ENCODE peak calls at places on chromosomes 3 and 15, in five cellular contexts. One of them, this sample, is unnamed.

GRCh38 chr15:78842519-78842918 is 30.2 kb upstream of the MORF4L1 start:
- DNase-seq in ovary: no peak
- DNase-seq in CD8-positive, alpha-beta T cell: no peak
- DNase-seq in K562: peak; percentile 1
- DNase-seq in thoracic aorta: no peak
- DNase-seq in this sample: no peak

GRCh38 chr3:192651854-192652510 is 75.4 kb downstream of the FGF12 start:
- DNase-seq in ovary: no peak
- DNase-seq in K562: no peak
- DNase-seq in thoracic aorta: no peak
- DNase-seq in CD8-positive, alpha-beta T cell: no peak
- DNase-seq in this sample: no peak

GRCh38 chr3:19972056-19972455 is 25.2 kb downstream of the RAB5A start:
- DNase-seq in thoracic aorta: no peak
- DNase-seq in ovary: no peak
- DNase-seq in CD8-positive, alpha-beta T cell: no peak
- DNase-seq in K562: no peak
- DNase-seq in this sample: no peak

GRCh38 chr15:42456971-42457370 is 34.0 kb downstream of the ZNF106 start:
- DNase-seq in CD8-positive, alpha-beta T cell: no peak
- DNase-seq in ovary: no peak
- DNase-seq in K562: no peak
- DNase-seq in thoracic aorta: no peak
- DNase-seq in this sample: no peak

GRCh38 chr3:146326875-146327543 is 76.1 kb upstream of the PLSCR4 start:
- DNase-seq in K562: no peak
- DNase-seq in thoracic aorta: no peak
- DNase-seq in CD8-positive, alpha-beta T cell: no peak
- DNase-seq in ovary: peak; percentile 50
- DNase-seq in this sample: peak; percentile 59

GRCh38 chr3:115099115-115099884 is 47.8 kb downstream of the ZBTB20 start:
- DNase-seq in CD8-positive, alpha-beta T cell: no peak
- DNase-seq in ovary: no peak
- DNase-seq in K562: no peak
- DNase-seq in thoracic aorta: no peak
- DNase-seq in this sample: no peak

GRCh38 chr3:57755368-57756021 is 614 bp upstream of the SLMAP start:
- DNase-seq in thoracic aorta: no peak
- DNase-seq in CD8-positive, alpha-beta T cell: no peak
- DNase-seq in K562: peak; percentile 52
- DNase-seq in ovary: no peak
- DNase-seq in this sample: peak; percentile 22

GRCh38 chr3:63864008-63864871 is 573 bp downstream of the ATXN7 start:
- DNase-seq in thoracic aorta: no peak
- DNase-seq in ovary: peak; percentile 70
- DNase-seq in K562: peak; percentile 71
- DNase-seq in CD8-positive, alpha-beta T cell: peak; percentile 59
- DNase-seq in this sample: peak; percentile 49

GRCh38 chr3:194272221-194272620 is 78.9 kb downstream of the CPN2 start:
- DNase-seq in ovary: no peak
- DNase-seq in CD8-positive, alpha-beta T cell: no peak
- DNase-seq in K562: no peak
- DNase-seq in thoracic aorta: no peak
- DNase-seq in this sample: no peak

GRCh38 chr3:36707623-36708409 is 56.5 kb downstream of the DCLK3 start:
- DNase-seq in CD8-positive, alpha-beta T cell: no peak
- DNase-seq in ovary: no peak
- DNase-seq in thoracic aorta: no peak
- DNase-seq in K562: peak; percentile 63
- DNase-seq in this sample: peak; percentile 48

GRCh38 chr3:105829229-105829628 is 39.6 kb downstream of the CBLB start:
- DNase-seq in CD8-positive, alpha-beta T cell: peak; percentile 21
- DNase-seq in thoracic aorta: no peak
- DNase-seq in K562: no peak
- DNase-seq in ovary: no peak
- DNase-seq in this sample: no peak

GRCh38 chr3:43181202-43181910 is 75.5 kb upstream of the POMGNT2 start:
- DNase-seq in CD8-positive, alpha-beta T cell: peak; percentile 47
- DNase-seq in K562: no peak
- DNase-seq in ovary: no peak
- DNase-seq in thoracic aorta: no peak
- DNase-seq in this sample: no peak

GRCh38 chr15:64847448-64847847 is 5.7 kb downstream of the PLEKHO2 start:
- DNase-seq in ovary: no peak
- DNase-seq in CD8-positive, alpha-beta T cell: no peak
- DNase-seq in thoracic aorta: no peak
- DNase-seq in K562: no peak
- DNase-seq in this sample: no peak

GRCh38 chr3:72446406-72447058 is 401.7 kb downstream of the SHQ1 start:
- DNase-seq in K562: no peak
- DNase-seq in ovary: no peak
- DNase-seq in CD8-positive, alpha-beta T cell: peak; percentile 25
- DNase-seq in thoracic aorta: no peak
- DNase-seq in this sample: no peak

GRCh38 chr3:194730369-194730768 is 44.7 kb downstream of the FAM43A start:
- DNase-seq in ovary: no peak
- DNase-seq in K562: no peak
- DNase-seq in thoracic aorta: no peak
- DNase-seq in CD8-positive, alpha-beta T cell: no peak
- DNase-seq in this sample: no peak

GRCh38 chr15:51726302-51727073 is 11.0 kb downstream of the LYSMD2 start:
- DNase-seq in thoracic aorta: no peak
- DNase-seq in CD8-positive, alpha-beta T cell: peak; percentile 37
- DNase-seq in K562: peak; percentile 82
- DNase-seq in ovary: peak; percentile 44
- DNase-seq in this sample: peak; percentile 86

GRCh38 chr15:57769266-57769665 is 62.8 kb downstream of the POLR2M start:
- DNase-seq in ovary: no peak
- DNase-seq in CD8-positive, alpha-beta T cell: no peak
- DNase-seq in K562: no peak
- DNase-seq in thoracic aorta: peak; percentile 7
- DNase-seq in this sample: peak; percentile 73

GRCh38 chr3:165254812-165255211 is 58.6 kb upstream of the SLITRK3 start:
- DNase-seq in K562: no peak
- DNase-seq in CD8-positive, alpha-beta T cell: no peak
- DNase-seq in ovary: no peak
- DNase-seq in thoracic aorta: no peak
- DNase-seq in this sample: peak; percentile 6

GRCh38 chr15:40845511-40846284 is 1.9 kb downstream of the SPINT1 start:
- DNase-seq in K562: no peak
- DNase-seq in ovary: no peak
- DNase-seq in thoracic aorta: no peak
- DNase-seq in CD8-positive, alpha-beta T cell: no peak
- DNase-seq in this sample: no peak

GRCh38 chr3:72337480-72337855 is 510.8 kb downstream of the SHQ1 start:
- DNase-seq in K562: no peak
- DNase-seq in CD8-positive, alpha-beta T cell: no peak
- DNase-seq in ovary: no peak
- DNase-seq in thoracic aorta: no peak
- DNase-seq in this sample: no peak

GRCh38 chr3:52532517-52532837 is 1.2 kb downstream of the NT5DC2 start:
- DNase-seq in ovary: peak; percentile 55
- DNase-seq in thoracic aorta: no peak
- DNase-seq in K562: peak; percentile 46
- DNase-seq in CD8-positive, alpha-beta T cell: peak; percentile 41
- DNase-seq in this sample: no peak

GRCh38 chr15:35980719-35981118 is 434.8 kb upstream of the DPH6 start:
- DNase-seq in thoracic aorta: no peak
- DNase-seq in ovary: no peak
- DNase-seq in K562: no peak
- DNase-seq in CD8-positive, alpha-beta T cell: no peak
- DNase-seq in this sample: no peak

GRCh38 chr3:4394048-4394447 is 73.0 kb downstream of the SUMF1 start:
- DNase-seq in CD8-positive, alpha-beta T cell: peak; percentile 5
- DNase-seq in ovary: no peak
- DNase-seq in thoracic aorta: no peak
- DNase-seq in K562: no peak
- DNase-seq in this sample: no peak

GRCh38 chr15:77659350-77660321 is 26.9 kb upstream of the LINGO1 start:
- DNase-seq in CD8-positive, alpha-beta T cell: no peak
- DNase-seq in K562: peak; percentile 95
- DNase-seq in thoracic aorta: no peak
- DNase-seq in ovary: peak; percentile 67
- DNase-seq in this sample: peak; percentile 75

GRCh38 chr3:17304969-17305368 is 420.2 kb downstream of the PLCL2 start:
- DNase-seq in K562: no peak
- DNase-seq in ovary: no peak
- DNase-seq in CD8-positive, alpha-beta T cell: no peak
- DNase-seq in thoracic aorta: no peak
- DNase-seq in this sample: no peak
- H3K27me3 ChIP-seq in K562: no peaks in the 10 kb centered on the region
- H3K27me3 ChIP-seq in ovary: no peaks in the 10 kb centered on the region
- H3K27me3 ChIP-seq in CD8-positive, alpha-beta T cell: no peaks in the 10 kb centered on the region
- H3K27me3 ChIP-seq in thoracic aorta: no peaks in the 10 kb centered on the region
- H3K27me3 ChIP-seq in this sample: no peaks in the 10 kb centered on the region

DNA sequence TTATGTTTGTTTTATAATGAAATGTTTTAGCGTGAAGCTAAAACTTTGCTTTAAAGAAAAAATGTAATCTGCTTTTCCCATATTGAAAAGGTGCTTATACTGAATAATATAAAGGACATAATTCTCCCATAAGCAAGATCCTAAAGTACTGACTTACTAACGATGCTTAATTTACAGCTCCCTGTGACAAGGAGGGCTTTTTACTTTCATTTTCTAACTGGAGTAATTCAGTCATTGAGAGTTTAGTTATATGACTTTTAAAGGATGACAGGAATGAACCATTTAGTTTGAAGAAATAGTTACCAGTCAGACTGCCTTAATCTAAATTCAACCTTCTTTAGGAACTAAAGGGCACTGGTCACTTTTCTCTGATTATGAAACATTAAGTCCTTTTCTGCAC is 19.3 kb upstream of the ZPLD1 start:
- DNase-seq in CD8-positive, alpha-beta T cell: no peak
- DNase-seq in K562: no peak
- DNase-seq in thoracic aorta: no peak
- DNase-seq in ovary: no peak
- DNase-seq in this sample: no peak
- H3K4me3 ChIP-seq in CD8-positive, alpha-beta T cell: no peak overlapping the region
- H3K4me3 ChIP-seq in K562: no peak overlapping the region
- H3K4me3 ChIP-seq in thoracic aorta: peak overlapping the region; percentile 55
- H3K4me3 ChIP-seq in ovary: peak overlapping the region; percentile 2
- H3K4me3 ChIP-seq in this sample: peak overlapping the region; percentile 28

GRCh38 chr3:147383617-147384016 is 22.7 kb downstream of the ZIC4 start:
- DNase-seq in thoracic aorta: no peak
- DNase-seq in ovary: no peak
- DNase-seq in CD8-positive, alpha-beta T cell: no peak
- DNase-seq in K562: no peak
- DNase-seq in this sample: no peak

GRCh38 chr3:147381610-147382009 is 24.7 kb downstream of the ZIC4 start:
- DNase-seq in thoracic aorta: no peak
- DNase-seq in CD8-positive, alpha-beta T cell: no peak
- DNase-seq in K562: no peak
- DNase-seq in ovary: no peak
- DNase-seq in this sample: no peak

GRCh38 chr3:147387550-147388394 is 18.6 kb downstream of the ZIC4 start:
- DNase-seq in K562: no peak
- DNase-seq in CD8-positive, alpha-beta T cell: no peak
- DNase-seq in thoracic aorta: no peak
- DNase-seq in ovary: no peak
- DNase-seq in this sample: no peak

GRCh38 chr3:147385059-147386012 is 21.0 kb downstream of the ZIC4 start:
- DNase-seq in thoracic aorta: no peak
- DNase-seq in CD8-positive, alpha-beta T cell: no peak
- DNase-seq in ovary: no peak
- DNase-seq in K562: no peak
- DNase-seq in this sample: no peak

DNA sequence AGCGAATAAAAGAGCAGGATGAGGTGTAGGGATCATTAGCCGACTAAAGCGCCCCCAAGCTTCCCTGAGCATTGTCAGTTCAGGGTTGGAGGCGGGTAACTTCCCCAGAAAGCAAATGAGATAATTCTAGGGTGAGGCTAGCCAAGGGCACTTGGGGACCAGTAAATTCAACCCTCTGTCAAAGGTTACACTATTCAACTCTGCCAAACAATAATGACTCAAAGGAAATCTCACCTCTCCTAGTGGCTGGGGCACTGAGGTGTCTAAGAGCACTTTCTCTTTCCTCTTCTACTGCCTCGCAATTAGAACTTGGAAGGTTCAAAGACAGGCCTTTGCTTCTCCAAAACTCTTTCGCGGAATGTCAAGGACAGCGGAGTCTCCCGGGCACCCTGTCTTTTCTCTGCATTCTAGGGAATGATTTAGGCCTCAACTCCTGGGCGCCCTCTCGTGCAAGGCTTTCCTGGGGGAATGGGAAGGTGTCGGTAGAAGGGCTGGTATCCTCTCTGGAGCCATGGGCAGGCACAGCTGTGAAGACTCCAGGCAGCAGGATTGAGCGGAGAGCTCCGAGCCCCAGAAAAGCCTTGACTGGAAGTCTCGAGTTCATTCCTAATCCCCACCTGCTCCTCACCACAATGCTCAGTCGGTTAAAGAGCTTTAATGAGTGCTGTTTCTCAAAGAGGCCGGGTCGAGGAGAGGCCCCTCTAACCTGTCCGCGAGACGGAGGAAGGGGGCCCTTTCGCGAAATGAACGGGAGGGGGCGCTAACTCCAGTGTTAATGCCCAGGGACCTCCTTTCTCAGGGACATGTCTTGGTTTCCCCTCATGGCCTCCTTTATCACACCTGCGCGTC is 21.9 kb downstream of the ZIC4 start:
- DNase-seq in K562: peak; percentile 61
- DNase-seq in ovary: no peak
- DNase-seq in thoracic aorta: no peak
- DNase-seq in CD8-positive, alpha-beta T cell: no peak
- DNase-seq in this sample: no peak
- H3K27me3 ChIP-seq in K562: peaks cover 26% of the 10 kb centered on the region
- H3K27me3 ChIP-seq in ovary: no peaks in the 10 kb centered on the region
- H3K27me3 ChIP-seq in thoracic aorta: no peaks in the 10 kb centered on the region
- H3K27me3 ChIP-seq in CD8-positive, alpha-beta T cell: peaks cover 29% of the 10 kb centered on the region
- H3K27me3 ChIP-seq in this sample: no peaks in the 10 kb centered on the region

DNA sequence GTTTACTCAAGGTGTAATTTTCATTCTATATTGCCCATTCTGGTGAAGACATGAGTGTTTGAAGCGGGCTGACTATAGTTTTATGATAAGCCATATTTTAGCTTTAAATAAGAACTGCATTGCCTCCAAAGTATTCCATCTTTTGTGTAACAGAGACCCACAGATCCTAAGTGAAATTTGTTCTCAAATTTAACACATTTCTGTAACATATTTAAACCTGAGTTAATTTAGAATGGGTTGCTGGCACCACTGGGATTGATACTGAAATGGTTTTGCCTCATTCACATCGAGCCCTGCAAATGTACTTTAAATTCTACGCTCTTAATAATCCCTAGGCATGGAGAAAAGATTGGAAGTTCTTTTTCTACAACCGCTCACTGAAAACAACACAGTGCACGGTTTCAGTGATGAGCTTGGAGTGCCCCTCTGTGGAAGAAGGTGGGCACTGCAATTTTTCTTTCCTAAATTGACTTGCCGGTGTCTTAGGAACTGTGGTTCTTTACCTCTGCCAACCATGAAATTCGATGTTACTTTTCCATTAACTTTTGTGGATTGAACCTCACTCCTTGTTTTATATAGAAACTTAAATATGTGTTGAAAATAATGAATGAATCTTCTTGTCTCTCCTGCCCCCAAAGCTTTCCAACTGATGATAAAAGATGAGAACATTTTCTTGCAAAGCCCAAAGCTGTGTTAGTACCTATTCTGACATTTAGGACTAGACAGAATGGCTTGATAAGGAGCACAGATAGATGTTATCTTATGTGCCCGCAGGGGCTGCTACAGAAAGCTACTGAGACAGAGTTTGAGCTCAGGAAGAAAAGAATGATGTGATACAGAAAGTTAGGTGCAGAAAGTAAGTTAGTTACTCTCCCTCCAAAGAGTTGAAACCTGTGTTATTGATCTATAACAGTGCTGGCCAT is 109.7 kb upstream of the ATP11B start:
- DNase-seq in ovary: peak; percentile 59
- DNase-seq in K562: peak; percentile 67
- DNase-seq in thoracic aorta: no peak
- DNase-seq in CD8-positive, alpha-beta T cell: peak; percentile 51
- DNase-seq in this sample: peak; percentile 44
- H3K4me3 ChIP-seq in ovary: peak overlapping the region; percentile 47
- H3K4me3 ChIP-seq in K562: no peak overlapping the region
- H3K4me3 ChIP-seq in thoracic aorta: peak overlapping the region; percentile 71
- H3K4me3 ChIP-seq in CD8-positive, alpha-beta T cell: peak overlapping the region; percentile 56
- H3K4me3 ChIP-seq in this sample: no peak overlapping the region